ENCODE peak calls at places on chromosomes 7 and 10, in ten cellular contexts. One of them, this sample, is unnamed.

GRCh38 chr7:158279539-158280466 is 307.8 kb downstream of the PTPRN2 start:
- DNase-seq in IMR-90: no peak
- DNase-seq in body of pancreas: peak; percentile 3
- DNase-seq in uterus: no peak
- DNase-seq in pancreas: peak; percentile 42
- DNase-seq in naive thymus-derived CD4-positive, alpha-beta T cell: no peak
- DNase-seq in GM23338: no peak
- DNase-seq in GM23248: no peak
- DNase-seq in heart left ventricle: peak; percentile 15
- DNase-seq in tibial nerve: peak; percentile 6
- DNase-seq in this sample: no peak

GRCh38 chr7:140646931-140647647 is 6.5 kb upstream of the DENND2A start:
- DNase-seq in pancreas: peak; percentile 52
- DNase-seq in naive thymus-derived CD4-positive, alpha-beta T cell: peak; percentile 29
- DNase-seq in tibial nerve: no peak
- DNase-seq in GM23248: peak; percentile 63
- DNase-seq in IMR-90: peak; percentile 37
- DNase-seq in uterus: peak; percentile 45
- DNase-seq in GM23338: peak; percentile 90
- DNase-seq in heart left ventricle: no peak
- DNase-seq in body of pancreas: peak; percentile 50
- DNase-seq in this sample: no peak

GRCh38 chr10:31358688-31359330 is 39.8 kb downstream of the ZEB1 start:
- DNase-seq in GM23338: no peak
- DNase-seq in pancreas: no peak
- DNase-seq in tibial nerve: no peak
- DNase-seq in uterus: no peak
- DNase-seq in naive thymus-derived CD4-positive, alpha-beta T cell: no peak
- DNase-seq in heart left ventricle: no peak
- DNase-seq in IMR-90: peak; percentile 52
- DNase-seq in GM23248: peak; percentile 73
- DNase-seq in body of pancreas: no peak
- DNase-seq in this sample: no peak

GRCh38 chr10:78964952-78965633 is 103.7 kb upstream of the ZMIZ1 start:
- DNase-seq in heart left ventricle: no peak
- DNase-seq in GM23338: peak; percentile 81
- DNase-seq in tibial nerve: no peak
- DNase-seq in pancreas: peak; percentile 81
- DNase-seq in uterus: no peak
- DNase-seq in IMR-90: peak; percentile 60
- DNase-seq in naive thymus-derived CD4-positive, alpha-beta T cell: no peak
- DNase-seq in GM23248: peak; percentile 26
- DNase-seq in body of pancreas: peak; percentile 94
- DNase-seq in this sample: no peak

GRCh38 chr7:55021951-55022617 is 3.3 kb downstream of the EGFR start:
- DNase-seq in IMR-90: no peak
- DNase-seq in heart left ventricle: no peak
- DNase-seq in GM23248: peak; percentile 93
- DNase-seq in naive thymus-derived CD4-positive, alpha-beta T cell: no peak
- DNase-seq in body of pancreas: no peak
- DNase-seq in uterus: peak; percentile 26
- DNase-seq in tibial nerve: no peak
- DNase-seq in pancreas: no peak
- DNase-seq in GM23338: no peak
- DNase-seq in this sample: no peak

GRCh38 chr10:83706952-83707582 is 432.2 kb upstream of the GHITM start:
- DNase-seq in uterus: no peak
- DNase-seq in pancreas: no peak
- DNase-seq in body of pancreas: no peak
- DNase-seq in IMR-90: no peak
- DNase-seq in GM23248: no peak
- DNase-seq in GM23338: no peak
- DNase-seq in tibial nerve: no peak
- DNase-seq in naive thymus-derived CD4-positive, alpha-beta T cell: no peak
- DNase-seq in heart left ventricle: no peak
- DNase-seq in this sample: no peak

GRCh38 chr10:111234234-111234633 is 157.4 kb downstream of the ADRA2A start:
- DNase-seq in GM23338: no peak
- DNase-seq in heart left ventricle: no peak
- DNase-seq in tibial nerve: no peak
- DNase-seq in body of pancreas: no peak
- DNase-seq in GM23248: no peak
- DNase-seq in pancreas: no peak
- DNase-seq in uterus: no peak
- DNase-seq in IMR-90: no peak
- DNase-seq in naive thymus-derived CD4-positive, alpha-beta T cell: no peak
- DNase-seq in this sample: no peak

GRCh38 chr10:111392159-111392558 is 315.3 kb downstream of the ADRA2A start:
- DNase-seq in GM23338: no peak
- DNase-seq in pancreas: no peak
- DNase-seq in tibial nerve: no peak
- DNase-seq in body of pancreas: no peak
- DNase-seq in GM23248: peak; percentile 70
- DNase-seq in heart left ventricle: no peak
- DNase-seq in IMR-90: no peak
- DNase-seq in naive thymus-derived CD4-positive, alpha-beta T cell: no peak
- DNase-seq in uterus: no peak
- DNase-seq in this sample: no peak

GRCh38 chr10:18164771-18165361 is 24.6 kb downstream of the CACNB2 start:
- DNase-seq in uterus: peak; percentile 39
- DNase-seq in body of pancreas: no peak
- DNase-seq in tibial nerve: no peak
- DNase-seq in GM23248: peak; percentile 91
- DNase-seq in pancreas: no peak
- DNase-seq in IMR-90: peak; percentile 97
- DNase-seq in naive thymus-derived CD4-positive, alpha-beta T cell: no peak
- DNase-seq in heart left ventricle: no peak
- DNase-seq in GM23338: no peak
- DNase-seq in this sample: no peak

GRCh38 chr10:100982916-100983830 is 4.1 kb downstream of the MRPL43 start:
- DNase-seq in pancreas: peak; percentile 53
- DNase-seq in IMR-90: no peak
- DNase-seq in naive thymus-derived CD4-positive, alpha-beta T cell: no peak
- DNase-seq in GM23338: no peak
- DNase-seq in body of pancreas: peak; percentile 9
- DNase-seq in heart left ventricle: no peak
- DNase-seq in tibial nerve: no peak
- DNase-seq in GM23248: no peak
- DNase-seq in uterus: no peak
- DNase-seq in this sample: no peak

GRCh38 chr10:119211625-119212441 is 4.5 kb downstream of the GRK5 start:
- DNase-seq in IMR-90: no peak
- DNase-seq in body of pancreas: no peak
- DNase-seq in tibial nerve: no peak
- DNase-seq in GM23248: no peak
- DNase-seq in naive thymus-derived CD4-positive, alpha-beta T cell: peak; percentile 77
- DNase-seq in pancreas: no peak
- DNase-seq in heart left ventricle: no peak
- DNase-seq in GM23338: no peak
- DNase-seq in uterus: no peak
- DNase-seq in this sample: no peak

GRCh38 chr10:131177431-131178327 is 133.8 kb downstream of the TCERG1L start:
- DNase-seq in pancreas: peak; percentile 50
- DNase-seq in uterus: no peak
- DNase-seq in GM23338: no peak
- DNase-seq in heart left ventricle: no peak
- DNase-seq in naive thymus-derived CD4-positive, alpha-beta T cell: no peak
- DNase-seq in GM23248: no peak
- DNase-seq in tibial nerve: no peak
- DNase-seq in body of pancreas: no peak
- DNase-seq in IMR-90: no peak
- DNase-seq in this sample: no peak
- H3K4me1 ChIP-seq in pancreas: no peaks in the 10 kb centered on the region
- H3K4me1 ChIP-seq in uterus: no peaks in the 10 kb centered on the region
- H3K4me1 ChIP-seq in GM23338: no peaks in the 10 kb centered on the region
- H3K4me1 ChIP-seq in heart left ventricle: no peaks in the 10 kb centered on the region
- H3K4me1 ChIP-seq in naive thymus-derived CD4-positive, alpha-beta T cell: no peaks in the 10 kb centered on the region
- H3K4me1 ChIP-seq in GM23248: no peaks in the 10 kb centered on the region
- H3K4me1 ChIP-seq in tibial nerve: no peaks in the 10 kb centered on the region
- H3K4me1 ChIP-seq in body of pancreas: peaks cover 21% of the 10 kb centered on the region
- H3K4me1 ChIP-seq in IMR-90: no peaks in the 10 kb centered on the region
- H3K4me1 ChIP-seq in this sample: no peaks in the 10 kb centered on the region

GRCh38 chr7:139116999-139117398 is 7.5 kb upstream of the ZC3HAV1 start:
- DNase-seq in GM23338: no peak
- DNase-seq in pancreas: no peak
- DNase-seq in tibial nerve: no peak
- DNase-seq in body of pancreas: no peak
- DNase-seq in naive thymus-derived CD4-positive, alpha-beta T cell: no peak
- DNase-seq in heart left ventricle: no peak
- DNase-seq in GM23248: no peak
- DNase-seq in IMR-90: no peak
- DNase-seq in uterus: no peak
- DNase-seq in this sample: no peak

GRCh38 chr7:139112741-139113250 is 3.3 kb upstream of the ZC3HAV1 start:
- DNase-seq in heart left ventricle: no peak
- DNase-seq in pancreas: no peak
- DNase-seq in body of pancreas: no peak
- DNase-seq in IMR-90: no peak
- DNase-seq in GM23338: no peak
- DNase-seq in uterus: no peak
- DNase-seq in naive thymus-derived CD4-positive, alpha-beta T cell: no peak
- DNase-seq in tibial nerve: no peak
- DNase-seq in GM23248: no peak
- DNase-seq in this sample: no peak

GRCh38 chr7:139114018-139114417 is 4.5 kb upstream of the ZC3HAV1 start:
- DNase-seq in pancreas: no peak
- DNase-seq in heart left ventricle: no peak
- DNase-seq in GM23338: no peak
- DNase-seq in body of pancreas: no peak
- DNase-seq in uterus: no peak
- DNase-seq in naive thymus-derived CD4-positive, alpha-beta T cell: no peak
- DNase-seq in IMR-90: no peak
- DNase-seq in GM23248: no peak
- DNase-seq in tibial nerve: no peak
- DNase-seq in this sample: no peak

GRCh38 chr7:139114585-139114984 is 5.1 kb upstream of the ZC3HAV1 start:
- DNase-seq in heart left ventricle: no peak
- DNase-seq in body of pancreas: no peak
- DNase-seq in tibial nerve: no peak
- DNase-seq in pancreas: no peak
- DNase-seq in naive thymus-derived CD4-positive, alpha-beta T cell: no peak
- DNase-seq in IMR-90: no peak
- DNase-seq in GM23248: no peak
- DNase-seq in GM23338: no peak
- DNase-seq in uterus: no peak
- DNase-seq in this sample: no peak

DNA sequence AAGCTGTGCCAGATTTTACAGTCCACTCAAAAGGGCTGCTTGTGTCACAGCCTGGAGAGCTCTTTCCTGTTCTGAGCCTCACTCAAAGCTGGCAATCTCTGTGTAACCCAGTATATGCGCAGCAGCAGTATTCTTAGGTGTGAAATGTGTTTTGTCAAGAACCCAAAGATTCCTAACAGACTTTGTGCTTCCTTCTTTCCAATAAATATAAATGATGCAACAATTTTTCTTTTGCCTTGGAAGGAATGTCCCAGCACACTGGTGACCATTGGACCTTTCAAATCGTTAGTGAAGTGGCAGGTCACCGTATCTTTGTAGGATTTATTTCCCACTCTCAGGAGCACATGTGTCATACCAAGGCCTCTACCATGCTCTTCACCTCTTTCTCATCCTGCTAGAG is 5.6 kb upstream of the ZC3HAV1 start:
- DNase-seq in naive thymus-derived CD4-positive, alpha-beta T cell: no peak
- DNase-seq in GM23338: no peak
- DNase-seq in tibial nerve: no peak
- DNase-seq in GM23248: no peak
- DNase-seq in IMR-90: no peak
- DNase-seq in pancreas: no peak
- DNase-seq in uterus: no peak
- DNase-seq in heart left ventricle: no peak
- DNase-seq in body of pancreas: no peak
- DNase-seq in this sample: no peak
- H3K4me1 ChIP-seq in naive thymus-derived CD4-positive, alpha-beta T cell: peaks cover 34% of the 10 kb centered on the region
- H3K4me1 ChIP-seq in GM23338: peaks cover 2% of the 10 kb centered on the region
- H3K4me1 ChIP-seq in tibial nerve: no peaks in the 10 kb centered on the region
- H3K4me1 ChIP-seq in GM23248: peaks cover 2% of the 10 kb centered on the region
- H3K4me1 ChIP-seq in IMR-90: peaks cover 5% of the 10 kb centered on the region
- H3K4me1 ChIP-seq in pancreas: peaks cover 8% of the 10 kb centered on the region
- H3K4me1 ChIP-seq in uterus: no peaks in the 10 kb centered on the region
- H3K4me1 ChIP-seq in heart left ventricle: no peaks in the 10 kb centered on the region
- H3K4me1 ChIP-seq in body of pancreas: peaks cover 13% of the 10 kb centered on the region
- H3K4me1 ChIP-seq in this sample: no peaks in the 10 kb centered on the region

GRCh38 chr7:47580811-47581331 is 1.0 kb downstream of the TNS3 start:
- DNase-seq in uterus: no peak
- DNase-seq in pancreas: no peak
- DNase-seq in heart left ventricle: no peak
- DNase-seq in naive thymus-derived CD4-positive, alpha-beta T cell: no peak
- DNase-seq in GM23338: peak; percentile 25
- DNase-seq in body of pancreas: no peak
- DNase-seq in IMR-90: peak; percentile 37
- DNase-seq in tibial nerve: no peak
- DNase-seq in GM23248: peak; percentile 57
- DNase-seq in this sample: no peak
- H3K4me1 ChIP-seq in uterus: peaks cover 4% of the 10 kb centered on the region
- H3K4me1 ChIP-seq in pancreas: peaks cover 40% of the 10 kb centered on the region
- H3K4me1 ChIP-seq in heart left ventricle: peaks cover 21% of the 10 kb centered on the region
- H3K4me1 ChIP-seq in naive thymus-derived CD4-positive, alpha-beta T cell: no peaks in the 10 kb centered on the region
- H3K4me1 ChIP-seq in GM23338: peaks cover 44% of the 10 kb centered on the region
- H3K4me1 ChIP-seq in body of pancreas: peaks cover 65% of the 10 kb centered on the region
- H3K4me1 ChIP-seq in IMR-90: peaks cover 42% of the 10 kb centered on the region
- H3K4me1 ChIP-seq in tibial nerve: peaks cover 43% of the 10 kb centered on the region
- H3K4me1 ChIP-seq in GM23248: peaks cover 29% of the 10 kb centered on the region
- H3K4me1 ChIP-seq in this sample: peaks cover 30% of the 10 kb centered on the region

GRCh38 chr10:70843333-70843732 is 27.6 kb downstream of the SGPL1 start:
- DNase-seq in IMR-90: no peak
- DNase-seq in naive thymus-derived CD4-positive, alpha-beta T cell: no peak
- DNase-seq in pancreas: no peak
- DNase-seq in GM23338: no peak
- DNase-seq in GM23248: no peak
- DNase-seq in heart left ventricle: no peak
- DNase-seq in body of pancreas: no peak
- DNase-seq in tibial nerve: no peak
- DNase-seq in uterus: no peak
- DNase-seq in this sample: no peak

GRCh38 chr10:70843776-70844489 is 28.2 kb downstream of the SGPL1 start:
- DNase-seq in GM23248: no peak
- DNase-seq in GM23338: no peak
- DNase-seq in naive thymus-derived CD4-positive, alpha-beta T cell: no peak
- DNase-seq in uterus: no peak
- DNase-seq in tibial nerve: no peak
- DNase-seq in pancreas: no peak
- DNase-seq in IMR-90: no peak
- DNase-seq in body of pancreas: no peak
- DNase-seq in heart left ventricle: no peak
- DNase-seq in this sample: no peak

GRCh38 chr10:70838270-70838669 is 22.5 kb downstream of the SGPL1 start:
- DNase-seq in uterus: no peak
- DNase-seq in GM23248: peak; percentile 15
- DNase-seq in naive thymus-derived CD4-positive, alpha-beta T cell: no peak
- DNase-seq in body of pancreas: no peak
- DNase-seq in heart left ventricle: no peak
- DNase-seq in pancreas: no peak
- DNase-seq in IMR-90: no peak
- DNase-seq in tibial nerve: no peak
- DNase-seq in GM23338: no peak
- DNase-seq in this sample: no peak

GRCh38 chr10:70837660-70838059 is 21.9 kb downstream of the SGPL1 start:
- DNase-seq in pancreas: no peak
- DNase-seq in GM23338: no peak
- DNase-seq in GM23248: no peak
- DNase-seq in IMR-90: no peak
- DNase-seq in naive thymus-derived CD4-positive, alpha-beta T cell: no peak
- DNase-seq in body of pancreas: no peak
- DNase-seq in tibial nerve: no peak
- DNase-seq in uterus: no peak
- DNase-seq in heart left ventricle: no peak
- DNase-seq in this sample: no peak

GRCh38 chr10:70840836-70841235 is 25.1 kb downstream of the SGPL1 start:
- DNase-seq in pancreas: no peak
- DNase-seq in tibial nerve: no peak
- DNase-seq in naive thymus-derived CD4-positive, alpha-beta T cell: no peak
- DNase-seq in uterus: no peak
- DNase-seq in GM23338: no peak
- DNase-seq in GM23248: no peak
- DNase-seq in body of pancreas: no peak
- DNase-seq in IMR-90: no peak
- DNase-seq in heart left ventricle: no peak
- DNase-seq in this sample: no peak
- H3K4me1 ChIP-seq in pancreas: peaks cover 17% of the 10 kb centered on the region
- H3K4me1 ChIP-seq in tibial nerve: no peaks in the 10 kb centered on the region
- H3K4me1 ChIP-seq in naive thymus-derived CD4-positive, alpha-beta T cell: no peaks in the 10 kb centered on the region
- H3K4me1 ChIP-seq in uterus: no peaks in the 10 kb centered on the region
- H3K4me1 ChIP-seq in GM23338: no peaks in the 10 kb centered on the region
- H3K4me1 ChIP-seq in GM23248: peaks cover 18% of the 10 kb centered on the region
- H3K4me1 ChIP-seq in body of pancreas: peaks cover 15% of the 10 kb centered on the region
- H3K4me1 ChIP-seq in IMR-90: peaks cover 5% of the 10 kb centered on the region
- H3K4me1 ChIP-seq in heart left ventricle: peaks cover 2% of the 10 kb centered on the region
- H3K4me1 ChIP-seq in this sample: peaks cover 2% of the 10 kb centered on the region